ENCODE peak calls at places on chromosomes 2 and 18, in five cellular contexts. Y is IMR-90, B is GM12878, D is SK-N-SH, N is HepG2. I is an unnamed sample.

GRCh38 chr2:674319-674985 is 2.8 kb downstream of the TMEM18 start:
- DNase-seq in Y (no peak), B (no peak), D (no peak), N (no peak), I (no peak)

GRCh38 chr2:460861-461260 is 173.0 kb upstream of the ALKAL2 start:
- DNase-seq in Y (no peak), D (no peak), N (no peak), B (no peak), I (no peak)

GRCh38 chr2:31888550-31888949 is 122.3 kb downstream of the MEMO1 start:
- DNase-seq in N (no peak), D (no peak), B (no peak), Y (peak; percentile 6), I (no peak)

GRCh38 chr2:133641942-133642341 is 73.7 kb upstream of the NCKAP5 start:
- DNase-seq in N (no peak), B (no peak), Y (no peak), D (no peak), I (no peak)

GRCh38 chr2:25960920-25961319 is 21.4 kb downstream of the KIF3C start:
- DNase-seq in D (no peak), N (no peak), Y (peak; percentile 63), B (no peak), I (no peak)

GRCh38 chr18:29181151-29181901 is 1004.4 kb upstream of the CDH2 start:
- DNase-seq in D (no peak), Y (peak; percentile 98), N (no peak), B (no peak), I (no peak)

GRCh38 chr2:1502891-1503304 is 89.6 kb downstream of the TPO start:
- DNase-seq in B (no peak), Y (no peak), N (no peak), D (no peak), I (no peak)

GRCh38 chr2:232533944-232534710 is 5.4 kb upstream of the CHRNG start:
- DNase-seq in N (no peak), Y (peak; percentile 13), D (no peak), B (no peak), I (no peak)

GRCh38 chr2:138600732-138601437 is 99.3 kb downstream of the SPOPL start:
- DNase-seq in D (no peak), N (no peak), Y (peak; percentile 17), B (no peak), I (no peak)

GRCh38 chr2:94956797-94957391 is 68.6 kb upstream of the MAL start:
- DNase-seq in B (no peak), D (peak; percentile 52), Y (peak; percentile 15), N (peak; percentile 13), I (peak; percentile 64)

GRCh38 chr2:232341061-232341738 is 37.4 kb upstream of the ALPP start:
- DNase-seq in Y (no peak), D (no peak), N (no peak), B (no peak), I (no peak)

GRCh38 chr2:48734576-48735303 is 20.8 kb downstream of the LHCGR start:
- DNase-seq in B (no peak), N (no peak), D (no peak), Y (no peak), I (no peak)

GRCh38 chr2:100036793-100037192 is 105.6 kb downstream of the AFF3 start:
- DNase-seq in Y (no peak), D (no peak), B (no peak), N (no peak), I (no peak)

GRCh38 chr18:10247402-10248117 is 206.9 kb upstream of the APCDD1 start:
- DNase-seq in B (no peak), D (peak; percentile 65), N (no peak), Y (no peak), I (no peak)

GRCh38 chr2:44772131-44772530 is 169.4 kb upstream of the SIX3 start:
- DNase-seq in B (no peak), D (no peak), Y (no peak), N (no peak), I (no peak)

GRCh38 chr2:85709385-85709784 is 15.2 kb downstream of the GNLY start:
- DNase-seq in Y (no peak), D (no peak), B (no peak), N (no peak), I (no peak)
- TF ChIP-seq MXI1 in Y (no peak), D (no peak), B (no peak), N (no peak), I (no peak)

DNA sequence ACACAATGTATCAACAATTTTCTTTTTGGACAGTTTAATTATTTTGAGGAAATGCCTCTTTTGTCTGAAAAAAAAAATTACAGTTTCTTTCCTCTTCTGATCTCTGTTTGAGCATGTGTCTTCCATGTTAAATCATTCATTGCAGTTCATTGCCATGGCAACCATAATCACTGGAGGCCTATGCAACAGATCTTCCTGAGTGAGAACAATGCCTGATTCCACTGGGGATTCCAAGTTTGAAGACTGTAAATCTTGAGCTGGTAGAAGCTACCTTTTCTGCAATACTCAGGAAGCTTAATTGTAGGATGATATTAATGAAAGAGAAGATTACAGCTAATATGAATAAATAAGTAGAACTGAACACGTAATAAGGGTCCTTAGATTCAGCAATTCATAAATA is 721.4 kb upstream of the CNTNAP5 start:
- DNase-seq in Y (peak; percentile 0), N (no peak), B (no peak), D (no peak), I (no peak)
- TF ChIP-seq MXI1 in Y (no peak), N (no peak), B (no peak), D (no peak), I (no peak)

GRCh38 chr2:5915926-5916325 is 223.7 kb downstream of the SOX11 start:
- DNase-seq in B (no peak), D (no peak), Y (peak; percentile 54), N (peak; percentile 16), I (peak; percentile 9)
- TF ChIP-seq MXI1 in B (no peak), D (no peak), Y (no peak), N (no peak), I (no peak)

GRCh38 chr2:12304494-12305228 is 412.1 kb upstream of the TRIB2 start:
- DNase-seq in B (no peak), Y (peak; percentile 34), D (peak; percentile 14), N (no peak), I (no peak)
- TF ChIP-seq MXI1 in B (no peak), Y (no peak), D (no peak), N (no peak), I (no peak)

GRCh38 chr2:172208881-172209325 is 106.2 kb upstream of the DLX2 start:
- DNase-seq in Y (peak; percentile 79), N (no peak), D (no peak), B (no peak), I (no peak)
- TF ChIP-seq MXI1 in Y (no peak), N (no peak), D (no peak), B (no peak), I (no peak)

I was measured in K562.